ENCODE peak calls at places on chromosomes 16 and 17, in four cellular contexts. A, U, G and V are unnamed samples.

GRCh38 chr17:82603981-82604448 is 44.2 kb downstream of the WDR45B start:
- DNase-seq in A (peak; percentile 74), U (no peak), G (no peak), V (no peak)

GRCh38 chr16:1089439-1089821 is 6.6 kb downstream of the C1QTNF8 start:
- DNase-seq in A (no peak), U (no peak), G (no peak), V (peak; percentile 27)

GRCh38 chr17:75288784-75289121 is 480 bp downstream of the SLC25A19 start:
- DNase-seq in A (peak; percentile 67), U (peak; percentile 37), G (no peak), V (no peak)

GRCh38 chr16:964696-965395 is 5.9 kb downstream of the LMF1 start:
- DNase-seq in A (peak; percentile 36), U (no peak), G (peak; percentile 35), V (no peak)

GRCh38 chr17:17978481-17979424 is 6.1 kb downstream of the DRC3 start:
- DNase-seq in A (no peak), U (no peak), G (no peak), V (no peak)

GRCh38 chr17:63136381-63137012 is 170.5 kb downstream of the TANC2 start:
- DNase-seq in A (no peak), U (no peak), G (no peak), V (no peak)

GRCh38 chr17:67125924-67126323 is 81.6 kb downstream of the CACNG1 start:
- DNase-seq in A (no peak), U (no peak), G (no peak), V (no peak)

GRCh38 chr17:4583796-4584124 is 569 bp upstream of the SMTNL2 start:
- DNase-seq in A (no peak), U (no peak), G (no peak), V (no peak)

GRCh38 chr16:87538160-87538559 is 45.3 kb upstream of the ZCCHC14 start:
- DNase-seq in A (no peak), U (no peak), G (no peak), V (no peak)

GRCh38 chr16:56423584-56424403 is 1.6 kb downstream of the AMFR start:
- DNase-seq in A (no peak), U (peak; percentile 42), G (peak; percentile 34), V (no peak)

GRCh38 chr16:75063549-75064082 is 53.0 kb downstream of the LDHD start:
- DNase-seq in A (no peak), U (no peak), G (no peak), V (no peak)

GRCh38 chr16:85963746-85964370 is 64.9 kb downstream of the IRF8 start:
- DNase-seq in A (peak; percentile 51), U (no peak), G (peak; percentile 49), V (no peak)

GRCh38 chr17:55398689-55399088 is 22.9 kb downstream of the MMD start:
- DNase-seq in A (no peak), U (no peak), G (no peak), V (no peak)

GRCh38 chr16:86354641-86355040 is 155.7 kb upstream of the FOXF1 start:
- DNase-seq in A (no peak), U (no peak), G (peak; percentile 47), V (no peak)

GRCh38 chr16:52492789-52493357 is 54.1 kb downstream of the TOX3 start:
- DNase-seq in A (no peak), U (peak; percentile 44), G (no peak), V (no peak)

GRCh38 chr16:23607740-23608139 is 11.6 kb upstream of the NDUFAB1 start:
- DNase-seq in A (no peak), U (no peak), G (no peak), V (no peak)

GRCh38 chr17:58219789-58220183 is 731 bp upstream of the MKS1 start:
- DNase-seq in A (no peak), U (no peak), G (no peak), V (no peak)

GRCh38 chr17:6936370-6937028 is 59.4 kb upstream of the ALOX12 start:
- DNase-seq in A (peak; percentile 50), U (no peak), G (peak; percentile 24), V (no peak)

GRCh38 chr17:36761203-36761945 is 160.0 kb downstream of the MRM1 start:
- DNase-seq in A (no peak), U (no peak), G (no peak), V (no peak)

GRCh38 chr17:82915010-82915696 is 75.3 kb upstream of the ZNF750 start:
- DNase-seq in A (no peak), U (no peak), G (no peak), V (no peak)

GRCh38 chr17:13475574-13476223 is 126.0 kb downstream of the HS3ST3A1 start:
- DNase-seq in A (no peak), U (no peak), G (no peak), V (no peak)

GRCh38 chr16:19014456-19014855 is 30.7 kb downstream of the TMC7 start:
- DNase-seq in A (peak; percentile 33), U (no peak), G (no peak), V (peak; percentile 8)

GRCh38 chr16:23608194-23608593 is 12.1 kb upstream of the NDUFAB1 start:
- DNase-seq in A (no peak), U (no peak), G (peak; percentile 22), V (no peak)

GRCh38 chr16:4847774-4848587 is 700 bp downstream of the UBN1 start:
- DNase-seq in A (peak; percentile 61), U (peak; percentile 36), G (peak; percentile 63), V (peak; percentile 75)

GRCh38 chr16:28623172-28623711 is 13.4 kb upstream of the SULT1A1 start:
- DNase-seq in A (peak; percentile 85), U (no peak), G (no peak), V (peak; percentile 81)

GRCh38 chr16:9362050-9362449 is 270.6 kb downstream of the HAPSTR1 start:
- DNase-seq in A (no peak), U (no peak), G (no peak), V (no peak)

GRCh38 chr17:76014925-76015261 is 12.2 kb downstream of the EVPL start:
- DNase-seq in A (no peak), U (no peak), G (no peak), V (peak; percentile 40)

GRCh38 chr16:81405702-81406113 is 38.9 kb upstream of the CMIP start:
- DNase-seq in A (no peak), U (no peak), G (peak; percentile 62), V (peak; percentile 19)

DNA sequence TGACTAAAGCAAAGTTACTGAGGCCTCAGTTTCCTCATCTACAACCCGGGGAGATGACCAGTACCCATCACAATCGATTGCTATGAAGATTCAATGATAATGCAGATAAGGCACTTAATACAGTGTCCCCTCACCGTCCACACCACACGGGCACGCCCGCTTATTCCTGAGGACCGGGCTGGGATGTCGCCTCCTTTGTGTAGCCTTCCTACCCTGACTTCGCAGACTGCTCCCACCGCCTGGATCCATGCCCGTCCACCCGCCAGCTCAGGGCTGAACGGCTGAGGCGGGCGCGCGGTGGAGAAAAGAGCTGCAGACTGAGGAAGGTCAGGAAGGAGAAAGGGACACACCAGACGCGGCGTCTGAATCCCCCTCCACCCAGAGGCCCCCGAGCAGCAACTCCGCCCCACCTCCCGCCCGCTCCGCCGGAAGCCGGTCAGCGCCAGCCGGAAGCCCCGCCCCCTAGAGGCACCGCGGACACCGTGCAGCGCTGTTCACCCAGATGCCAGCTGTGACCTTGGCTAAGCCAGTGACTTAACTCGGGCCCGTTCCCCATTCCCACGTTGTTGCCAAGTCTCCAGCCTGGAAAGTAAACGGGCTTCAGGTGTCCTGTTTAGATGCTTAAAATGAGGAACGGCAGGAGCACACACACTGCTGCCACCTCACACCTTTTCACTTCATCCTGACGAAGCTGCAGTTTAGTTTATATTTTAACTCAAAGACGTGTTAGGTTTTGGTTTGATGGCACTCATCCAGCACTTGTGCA is at the start of gene KRABD2:
- DNase-seq in A (peak; percentile 92), U (peak; percentile 97), G (peak; percentile 88), V (peak; percentile 96)
- TF ChIP-seq CTCF in A (peak; percentile 59), U (peak; percentile 66), G (peak; percentile 72), V (peak; percentile 63)

DNA sequence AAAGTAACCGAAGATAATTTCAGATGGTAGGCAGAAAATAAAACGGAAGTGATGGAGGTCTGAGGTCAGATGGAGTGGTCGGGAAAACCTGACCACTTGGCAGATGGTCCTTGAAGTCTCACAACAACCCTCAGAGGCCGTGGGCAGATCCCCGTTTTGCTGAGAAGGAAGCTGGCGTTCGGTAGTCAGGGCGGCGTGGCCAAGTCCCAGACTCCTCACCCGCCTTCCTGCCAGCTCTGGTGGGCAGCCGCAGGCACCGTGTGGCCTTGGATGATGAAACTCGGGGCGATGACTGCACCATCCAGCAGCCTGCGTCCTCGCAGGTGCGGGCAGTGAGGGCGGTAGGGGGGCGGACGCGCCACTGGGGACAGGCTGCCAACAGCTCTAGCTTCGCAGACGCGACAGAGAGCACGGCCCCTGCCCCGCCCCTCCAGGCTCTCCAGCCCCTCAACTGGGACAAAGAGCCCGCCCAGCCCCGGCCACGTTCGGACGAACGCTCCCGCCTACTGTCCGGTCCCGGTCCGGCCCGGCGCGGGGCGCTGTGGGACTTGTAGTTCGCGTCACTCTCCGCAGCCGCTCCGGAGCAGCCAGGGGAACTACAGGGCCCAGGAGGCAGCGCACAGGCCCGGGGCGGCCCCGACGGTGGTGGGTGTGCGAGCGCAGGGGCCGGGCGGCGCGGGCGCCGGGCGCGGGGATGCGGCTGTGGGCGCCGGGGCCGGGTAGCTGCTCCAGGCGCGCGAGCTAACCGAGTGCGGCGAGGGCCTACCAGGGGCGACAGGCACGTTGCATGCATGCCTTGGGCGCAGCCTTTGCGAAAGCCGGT is at the start of gene GPT2:
- DNase-seq in A (peak; percentile 98), U (peak; percentile 92), G (peak; percentile 95), V (peak; percentile 99)
- TF ChIP-seq CTCF in A (no peak), U (no peak), G (no peak), V (no peak)

GRCh38 chr16:63702981-63703590 is 1418.8 kb downstream of the CDH11 start:
- DNase-seq in A (no peak), U (no peak), G (no peak), V (peak; percentile 79)
- TF ChIP-seq CTCF in A (no peak), U (no peak), G (no peak), V (no peak)

DNA sequence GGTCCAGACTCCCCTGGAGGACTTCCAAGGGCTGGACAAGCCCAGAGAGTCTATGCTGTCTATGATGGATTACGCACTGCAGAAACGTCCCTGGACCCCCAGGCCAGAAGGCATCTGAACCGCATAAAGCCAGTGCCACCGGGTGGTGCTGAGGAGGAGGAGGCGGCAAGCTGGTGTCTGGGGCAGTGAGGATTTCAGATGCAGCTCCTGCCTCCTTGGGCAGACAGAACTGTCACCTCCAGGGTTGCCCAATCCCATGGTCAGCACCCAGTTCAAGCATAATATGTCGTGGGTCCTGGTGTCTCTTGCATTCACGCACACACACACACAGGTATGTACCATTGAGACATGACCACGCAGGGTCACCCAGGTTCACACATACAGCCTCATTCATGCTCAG is 25.6 kb downstream of the RAP1GAP2 start:
- DNase-seq in A (no peak), U (no peak), G (no peak), V (no peak)
- TF ChIP-seq CTCF in A (no peak), U (no peak), G (no peak), V (no peak)

DNA sequence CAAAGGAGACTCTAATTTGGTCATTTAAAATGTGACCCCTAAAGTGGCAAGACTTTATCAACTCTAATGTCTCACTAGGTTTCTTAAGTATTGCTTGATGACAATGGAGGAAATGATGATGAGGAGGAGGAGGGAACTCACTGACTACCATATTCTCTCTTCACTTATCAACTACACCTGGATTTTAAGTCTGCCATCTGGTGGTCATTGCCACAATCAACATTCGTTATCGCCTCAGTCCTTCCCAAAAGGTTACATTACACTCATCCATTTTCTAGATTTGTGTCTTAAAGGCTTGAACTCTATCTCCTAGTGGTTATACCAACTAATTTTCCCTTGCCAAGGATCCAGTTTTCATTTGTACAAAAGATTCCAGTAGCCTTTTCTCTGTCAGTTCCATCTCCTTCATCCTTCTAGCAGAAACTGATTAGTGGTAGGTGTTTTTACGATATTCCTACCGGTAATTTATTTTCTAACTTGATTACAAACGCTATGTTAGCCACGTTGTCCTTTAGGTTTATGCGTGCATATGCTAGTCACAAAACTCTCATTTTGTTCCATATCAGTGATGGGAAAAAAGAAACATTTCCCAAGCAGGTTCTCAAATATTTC is 114.6 kb upstream of the NOG start:
- DNase-seq in A (no peak), U (peak; percentile 20), G (peak; percentile 15), V (peak; percentile 5)
- TF ChIP-seq CTCF in A (peak; percentile 29), U (peak; percentile 52), G (peak; percentile 44), V (peak; percentile 37)